ENCODE peak calls at places on chromosomes 12 and 14, in five cellular contexts. One of them, this sample, is unnamed.

GRCh38 chr12:87866602-87867292 is 162.5 kb downstream of the C12orf50 start:
- DNase-seq in right lobe of liver: no peak
- DNase-seq in uterus: no peak
- DNase-seq in transverse colon: no peak
- DNase-seq in NB4: peak
- DNase-seq in this sample: no peak

GRCh38 chr14:65993103-65993502 is 493.1 kb upstream of the CCDC196 start:
- DNase-seq in right lobe of liver: no peak
- DNase-seq in uterus: no peak
- DNase-seq in transverse colon: no peak
- DNase-seq in NB4: no peak
- DNase-seq in this sample: no peak

GRCh38 chr12:101042211-101042610 is 167.8 kb downstream of the SLC5A8 start:
- DNase-seq in right lobe of liver: no peak
- DNase-seq in uterus: no peak
- DNase-seq in transverse colon: no peak
- DNase-seq in NB4: no peak
- DNase-seq in this sample: no peak

GRCh38 chr12:89064780-89065179 is 287.5 kb downstream of the DUSP6 start:
- DNase-seq in right lobe of liver: no peak
- DNase-seq in uterus: no peak
- DNase-seq in transverse colon: no peak
- DNase-seq in NB4: no peak
- DNase-seq in this sample: no peak

GRCh38 chr12:123591702-123592481 is 7.5 kb downstream of the TMED2 start:
- DNase-seq in right lobe of liver: no peak
- DNase-seq in uterus: no peak
- DNase-seq in transverse colon: no peak
- DNase-seq in NB4: no peak
- DNase-seq in this sample: no peak

GRCh38 chr14:105989746-105990302 is 463.4 kb downstream of the TMEM121 start:
- DNase-seq in right lobe of liver: no peak
- DNase-seq in uterus: no peak
- DNase-seq in transverse colon: no peak
- DNase-seq in NB4: peak
- DNase-seq in this sample: no peak

GRCh38 chr12:1318327-1319031 is 275.9 kb downstream of the FBXL14 start:
- DNase-seq in right lobe of liver: peak
- DNase-seq in uterus: peak
- DNase-seq in transverse colon: no peak
- DNase-seq in NB4: peak
- DNase-seq in this sample: peak

GRCh38 chr12:67650528-67651379 is 2.2 kb downstream of the DYRK2 start:
- DNase-seq in right lobe of liver: no peak
- DNase-seq in uterus: no peak
- DNase-seq in transverse colon: peak
- DNase-seq in NB4: peak
- DNase-seq in this sample: no peak

GRCh38 chr14:100147691-100148464 is 11.6 kb downstream of the DEGS2 start:
- DNase-seq in right lobe of liver: no peak
- DNase-seq in uterus: no peak
- DNase-seq in transverse colon: no peak
- DNase-seq in NB4: no peak
- DNase-seq in this sample: no peak

GRCh38 chr14:75069021-75069810 is at the start of gene ZC2HC1C:
- DNase-seq in right lobe of liver: peak
- DNase-seq in uterus: peak
- DNase-seq in transverse colon: peak
- DNase-seq in NB4: peak
- DNase-seq in this sample: peak

GRCh38 chr12:110005319-110005973 is 6.2 kb downstream of the ANKRD13A start:
- DNase-seq in right lobe of liver: no peak
- DNase-seq in uterus: no peak
- DNase-seq in transverse colon: peak
- DNase-seq in NB4: no peak
- DNase-seq in this sample: no peak

GRCh38 chr14:69298131-69299071 is 38.4 kb downstream of the GALNT16 start:
- DNase-seq in right lobe of liver: no peak
- DNase-seq in uterus: no peak
- DNase-seq in transverse colon: no peak
- DNase-seq in NB4: no peak
- DNase-seq in this sample: peak

GRCh38 chr12:24948452-24948815 is 467 bp downstream of the BCAT1 start:
- DNase-seq in right lobe of liver: no peak
- DNase-seq in uterus: peak
- DNase-seq in transverse colon: no peak
- DNase-seq in NB4: peak
- DNase-seq in this sample: no peak

GRCh38 chr14:69259531-69260245 is at the start of gene GALNT16:
- DNase-seq in right lobe of liver: no peak
- DNase-seq in uterus: peak
- DNase-seq in transverse colon: peak
- DNase-seq in NB4: no peak
- DNase-seq in this sample: peak

GRCh38 chr14:92513204-92513965 is at the start of gene RIN3:
- DNase-seq in right lobe of liver: peak
- DNase-seq in uterus: peak
- DNase-seq in transverse colon: peak
- DNase-seq in NB4: peak
- DNase-seq in this sample: peak

GRCh38 chr12:98578821-98579220 is 14.7 kb upstream of the SLC25A3 start:
- DNase-seq in right lobe of liver: no peak
- DNase-seq in uterus: no peak
- DNase-seq in transverse colon: peak
- DNase-seq in NB4: peak
- DNase-seq in this sample: no peak

GRCh38 chr12:74449872-74450271 is 87.8 kb upstream of the ATXN7L3B start:
- DNase-seq in right lobe of liver: no peak
- DNase-seq in uterus: no peak
- DNase-seq in transverse colon: no peak
- DNase-seq in NB4: peak
- DNase-seq in this sample: no peak

GRCh38 chr14:50064993-50065392 is 51.4 kb downstream of the VCPKMT start:
- DNase-seq in right lobe of liver: no peak
- DNase-seq in uterus: no peak
- DNase-seq in transverse colon: peak
- DNase-seq in NB4: peak
- DNase-seq in this sample: no peak

GRCh38 chr12:9848899-9849298 is 20.3 kb downstream of the CLEC2B start:
- DNase-seq in right lobe of liver: no peak
- DNase-seq in uterus: no peak
- DNase-seq in transverse colon: no peak
- DNase-seq in NB4: no peak
- DNase-seq in this sample: no peak

GRCh38 chr14:94850332-94851211 is 80.7 kb upstream of the GSC start:
- DNase-seq in right lobe of liver: no peak
- DNase-seq in uterus: peak
- DNase-seq in transverse colon: peak
- DNase-seq in NB4: no peak
- DNase-seq in this sample: no peak

GRCh38 chr14:93086441-93087055 is 29.2 kb downstream of the ITPK1 start:
- DNase-seq in right lobe of liver: no peak
- DNase-seq in uterus: no peak
- DNase-seq in transverse colon: no peak
- DNase-seq in NB4: peak
- DNase-seq in this sample: no peak

GRCh38 chr14:22978873-22979671 is 3.3 kb downstream of the AJUBA start:
- DNase-seq in right lobe of liver: no peak
- DNase-seq in uterus: no peak
- DNase-seq in transverse colon: no peak
- DNase-seq in NB4: no peak
- DNase-seq in this sample: no peak

GRCh38 chr14:101402936-101403660 is 158.2 kb upstream of the DIO3 start:
- DNase-seq in right lobe of liver: no peak
- DNase-seq in uterus: no peak
- DNase-seq in transverse colon: no peak
- DNase-seq in NB4: no peak
- DNase-seq in this sample: no peak

GRCh38 chr12:40375076-40375475 is 150.3 kb downstream of the LRRK2 start:
- DNase-seq in right lobe of liver: no peak
- DNase-seq in uterus: no peak
- DNase-seq in transverse colon: no peak
- DNase-seq in NB4: peak
- DNase-seq in this sample: no peak

GRCh38 chr14:50396636-50397460 is at the start of gene CDKL1:
- DNase-seq in right lobe of liver: peak
- DNase-seq in uterus: peak
- DNase-seq in transverse colon: peak
- DNase-seq in NB4: peak
- DNase-seq in this sample: peak

GRCh38 chr14:102272392-102272791 is 32.6 kb downstream of the MOK start:
- DNase-seq in right lobe of liver: no peak
- DNase-seq in uterus: no peak
- DNase-seq in transverse colon: no peak
- DNase-seq in NB4: no peak
- DNase-seq in this sample: no peak

GRCh38 chr12:48199784-48200198 is 3.3 kb downstream of the OR10AD1 start:
- DNase-seq in right lobe of liver: no peak
- DNase-seq in uterus: peak
- DNase-seq in transverse colon: no peak
- DNase-seq in NB4: no peak
- DNase-seq in this sample: no peak

GRCh38 chr14:57533214-57533613 is 39.6 kb upstream of the CCDC198 start:
- DNase-seq in right lobe of liver: no peak
- DNase-seq in uterus: no peak
- DNase-seq in transverse colon: no peak
- DNase-seq in NB4: peak
- DNase-seq in this sample: no peak

GRCh38 chr14:45135181-45135580 is 549 bp upstream of the FANCM start:
- DNase-seq in right lobe of liver: no peak
- DNase-seq in uterus: no peak
- DNase-seq in transverse colon: no peak
- DNase-seq in NB4: peak
- DNase-seq in this sample: peak

GRCh38 chr14:45133683-45134050 is 614 bp downstream of the FKBP3 start:
- DNase-seq in right lobe of liver: no peak
- DNase-seq in uterus: no peak
- DNase-seq in transverse colon: no peak
- DNase-seq in NB4: no peak
- DNase-seq in this sample: no peak

GRCh38 chr14:45135659-45136314 is at the start of gene FANCM:
- DNase-seq in right lobe of liver: peak
- DNase-seq in uterus: peak
- DNase-seq in transverse colon: peak
- DNase-seq in NB4: peak
- DNase-seq in this sample: peak

GRCh38 chr14:45128963-45129629 is 5.2 kb downstream of the FKBP3 start:
- DNase-seq in right lobe of liver: no peak
- DNase-seq in uterus: no peak
- DNase-seq in transverse colon: no peak
- DNase-seq in NB4: no peak
- DNase-seq in this sample: no peak

GRCh38 chr14:45134051-45134958 is at the start of gene FKBP3:
- DNase-seq in right lobe of liver: peak
- DNase-seq in uterus: peak
- DNase-seq in transverse colon: peak
- DNase-seq in NB4: peak
- DNase-seq in this sample: peak
- TF ChIP-seq CTCF in right lobe of liver: no peak
- TF ChIP-seq CTCF in uterus: peak
- TF ChIP-seq CTCF in transverse colon: no peak
- TF ChIP-seq CTCF in NB4: peak
- TF ChIP-seq CTCF in this sample: peak

GRCh38 chr12:92144631-92145480 is 790 bp downstream of the BTG1 start:
- DNase-seq in right lobe of liver: peak
- DNase-seq in uterus: peak
- DNase-seq in transverse colon: peak
- DNase-seq in NB4: peak
- DNase-seq in this sample: peak
- TF ChIP-seq POLR2A in right lobe of liver: no peak
- TF ChIP-seq POLR2A in uterus: peak
- TF ChIP-seq POLR2A in transverse colon: peak
- TF ChIP-seq POLR2A in NB4: peak
- TF ChIP-seq POLR2A in this sample: no peak

GRCh38 chr12:130817804-130818203 is 21.2 kb downstream of the STX2 start:
- DNase-seq in right lobe of liver: no peak
- DNase-seq in uterus: no peak
- DNase-seq in transverse colon: no peak
- DNase-seq in NB4: no peak
- DNase-seq in this sample: no peak

GRCh38 chr12:130816055-130816454 is 23.0 kb downstream of the STX2 start:
- DNase-seq in right lobe of liver: no peak
- DNase-seq in uterus: no peak
- DNase-seq in transverse colon: no peak
- DNase-seq in NB4: peak
- DNase-seq in this sample: no peak

GRCh38 chr12:130819248-130819576 is 19.8 kb downstream of the STX2 start:
- DNase-seq in right lobe of liver: no peak
- DNase-seq in uterus: no peak
- DNase-seq in transverse colon: no peak
- DNase-seq in NB4: no peak
- DNase-seq in this sample: no peak

GRCh38 chr12:130819681-130820080 is 19.4 kb downstream of the STX2 start:
- DNase-seq in right lobe of liver: no peak
- DNase-seq in uterus: no peak
- DNase-seq in transverse colon: no peak
- DNase-seq in NB4: no peak
- DNase-seq in this sample: no peak

GRCh38 chr12:130818381-130819247 is 20.4 kb downstream of the STX2 start:
- DNase-seq in right lobe of liver: peak
- DNase-seq in uterus: peak
- DNase-seq in transverse colon: peak
- DNase-seq in NB4: peak
- DNase-seq in this sample: peak
- H3K4me3 ChIP-seq in right lobe of liver: peak
- H3K4me3 ChIP-seq in uterus: peak
- H3K4me3 ChIP-seq in transverse colon: peak
- H3K4me3 ChIP-seq in NB4: peak
- H3K4me3 ChIP-seq in this sample: peak

GRCh38 chr14:59918824-59919581 is 941 bp upstream of the LRRC9 start:
- DNase-seq in right lobe of liver: peak
- DNase-seq in uterus: no peak
- DNase-seq in transverse colon: peak
- DNase-seq in NB4: peak
- DNase-seq in this sample: no peak
- TF ChIP-seq CTCF in right lobe of liver: peak
- TF ChIP-seq CTCF in uterus: peak
- TF ChIP-seq CTCF in transverse colon: peak
- TF ChIP-seq CTCF in NB4: no peak
- TF ChIP-seq CTCF in this sample: peak

This sample was measured in heart left ventricle.